ENCODE peak calls at places on chromosomes 3 and 15, in eight cellular contexts. G is fibroblast of lung, B is fibroblast of the aortic adventitia, C is lower lobe of right lung, V is A549, O is lower leg skin, D is psoas muscle, M is upper lobe of right lung. T is an unnamed sample.

GRCh38 chr15:62085740-62086139 is 19.0 kb downstream of the C2CD4A start:
- DNase-seq in G (no peak), B (no peak), C (no peak), V (no peak), O (no peak), D (no peak), M (no peak), T (no peak)

GRCh38 chr15:73344051-73344450 is 24.7 kb downstream of the HCN4 start:
- DNase-seq in G (peak), B (no peak), C (no peak), V (no peak), O (no peak), D (no peak), M (no peak), T (no peak)

GRCh38 chr15:83698294-83698693 is 44.4 kb downstream of the ADAMTSL3 start:
- DNase-seq in G (no peak), B (peak), C (no peak), V (peak), O (peak), D (peak), M (no peak), T (peak)

GRCh38 chr15:45402955-45403892 is 24.9 kb upstream of the GATM start:
- DNase-seq in G (peak), B (peak), C (peak), V (peak), O (no peak), D (peak), M (peak), T (peak)

GRCh38 chr15:40254452-40254851 is 15.6 kb downstream of the PAK6 start:
- DNase-seq in G (no peak), B (no peak), C (no peak), V (no peak), O (no peak), D (peak), M (no peak), T (no peak)

GRCh38 chr3:171867976-171868375 is 24.8 kb downstream of the TMEM212 start:
- DNase-seq in G (no peak), B (no peak), C (no peak), V (peak), O (no peak), D (no peak), M (no peak), T (no peak)

GRCh38 chr15:85550283-85550682 is 169.9 kb downstream of the AKAP13 start:
- DNase-seq in G (no peak), B (no peak), C (no peak), V (no peak), O (no peak), D (no peak), M (no peak), T (no peak)

GRCh38 chr3:159260049-159260662 is 458.3 kb downstream of the MFSD1 start:
- DNase-seq in G (peak), B (peak), C (no peak), V (peak), O (peak), D (no peak), M (no peak), T (peak)

GRCh38 chr15:88990185-88990679 is 77.1 kb upstream of the MFGE8 start:
- DNase-seq in G (no peak), B (no peak), C (no peak), V (peak), O (no peak), D (no peak), M (no peak), T (no peak)

GRCh38 chr3:28590216-28590615 is 241.6 kb upstream of the AZI2 start:
- DNase-seq in G (peak), B (peak), C (no peak), V (no peak), O (no peak), D (no peak), M (no peak), T (no peak)

GRCh38 chr15:51935466-51936118 is 36.0 kb downstream of the LEO1 start:
- DNase-seq in G (no peak), B (no peak), C (no peak), V (no peak), O (no peak), D (no peak), M (no peak), T (no peak)

GRCh38 chr3:10746001-10746400 is 70.0 kb upstream of the SLC6A11 start:
- DNase-seq in G (no peak), B (no peak), C (no peak), V (no peak), O (no peak), D (no peak), M (no peak), T (no peak)

GRCh38 chr15:68829068-68829467 is 8.4 kb upstream of the ANP32A start:
- DNase-seq in G (no peak), B (peak), C (no peak), V (peak), O (no peak), D (no peak), M (no peak), T (no peak)

GRCh38 chr3:9934235-9934621 is 594 bp downstream of the CRELD1 start:
- DNase-seq in G (no peak), B (peak), C (no peak), V (no peak), O (no peak), D (no peak), M (no peak), T (no peak)

GRCh38 chr3:159765860-159766294 is 222.8 kb upstream of the IL12A start:
- DNase-seq in G (no peak), B (no peak), C (no peak), V (no peak), O (no peak), D (no peak), M (no peak), T (no peak)

GRCh38 chr3:48065035-48065434 is 48.8 kb upstream of the MAP4 start:
- DNase-seq in G (peak), B (no peak), C (no peak), V (no peak), O (no peak), D (no peak), M (no peak), T (no peak)

GRCh38 chr3:196141866-196142673 is 60.2 kb upstream of the TFRC start:
- DNase-seq in G (no peak), B (no peak), C (peak), V (no peak), O (peak), D (no peak), M (peak), T (no peak)

GRCh38 chr3:136860541-136860940 is 1.5 kb upstream of the NCK1 start:
- DNase-seq in G (peak), B (peak), C (no peak), V (no peak), O (no peak), D (no peak), M (no peak), T (peak)

GRCh38 chr3:127184870-127185216 is 8.1 kb upstream of the PRR23E start:
- DNase-seq in G (no peak), B (no peak), C (no peak), V (no peak), O (no peak), D (no peak), M (peak), T (no peak)
- H3K4me3 ChIP-seq in G (no peak), B (no peak), C (no peak), V (no peak), O (no peak), D (no peak), M (no peak), T (no peak)

GRCh38 chr3:120597445-120598049 is 1.4 kb downstream of the NDUFB4 start:
- DNase-seq in G (no peak), B (no peak), C (no peak), V (no peak), O (no peak), D (no peak), M (no peak), T (no peak)
- TF ChIP-seq CTCF in G (no peak), B (no peak), C (no peak), V (no peak), O (no peak), D (no peak), M (no peak), T (no peak)

DNA sequence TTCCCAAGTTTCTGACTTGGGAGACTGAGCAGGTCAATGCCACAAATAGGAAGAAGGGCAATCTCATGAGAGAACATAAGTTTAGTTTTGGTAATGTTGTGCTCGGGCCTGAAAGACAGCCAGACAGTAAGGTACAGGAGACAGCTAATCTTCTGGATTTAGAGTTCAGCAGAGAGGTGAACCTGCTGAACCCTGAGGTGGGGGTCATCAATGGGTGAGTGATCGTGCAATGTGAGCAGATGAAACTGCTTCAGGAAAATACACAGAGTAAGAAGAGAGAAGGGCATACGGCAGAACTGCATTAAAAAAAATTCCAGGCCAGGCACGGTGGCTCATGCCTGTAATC is 23.3 kb downstream of the RUBCN start:
- DNase-seq in G (no peak), B (no peak), C (no peak), V (no peak), O (no peak), D (peak), M (no peak), T (no peak)
- H3K4me3 ChIP-seq in G (no peak), B (no peak), C (no peak), V (no peak), O (no peak), D (peak), M (no peak), T (no peak)

GRCh38 chr15:41971089-41971892 is 1.1 kb downstream of the EHD4 start:
- DNase-seq in G (peak), B (peak), C (peak), V (peak), O (no peak), D (peak), M (peak), T (peak)
- TF ChIP-seq CTCF in G (no peak), B (peak), C (no peak), V (no peak), O (no peak), D (no peak), M (no peak), T (no peak)

GRCh38 chr15:71334434-71334833 is 219.2 kb downstream of the THSD4 start:
- DNase-seq in G (no peak), B (no peak), C (no peak), V (no peak), O (no peak), D (no peak), M (no peak), T (no peak)

GRCh38 chr15:71334874-71335273 is 219.6 kb downstream of the THSD4 start:
- DNase-seq in G (peak), B (peak), C (no peak), V (no peak), O (no peak), D (no peak), M (no peak), T (no peak)

GRCh38 chr15:71332605-71333004 is 217.3 kb downstream of the THSD4 start:
- DNase-seq in G (peak), B (peak), C (no peak), V (no peak), O (no peak), D (no peak), M (no peak), T (peak)

GRCh38 chr15:71335591-71335990 is 220.3 kb downstream of the THSD4 start:
- DNase-seq in G (no peak), B (no peak), C (no peak), V (no peak), O (no peak), D (no peak), M (no peak), T (peak)

DNA sequence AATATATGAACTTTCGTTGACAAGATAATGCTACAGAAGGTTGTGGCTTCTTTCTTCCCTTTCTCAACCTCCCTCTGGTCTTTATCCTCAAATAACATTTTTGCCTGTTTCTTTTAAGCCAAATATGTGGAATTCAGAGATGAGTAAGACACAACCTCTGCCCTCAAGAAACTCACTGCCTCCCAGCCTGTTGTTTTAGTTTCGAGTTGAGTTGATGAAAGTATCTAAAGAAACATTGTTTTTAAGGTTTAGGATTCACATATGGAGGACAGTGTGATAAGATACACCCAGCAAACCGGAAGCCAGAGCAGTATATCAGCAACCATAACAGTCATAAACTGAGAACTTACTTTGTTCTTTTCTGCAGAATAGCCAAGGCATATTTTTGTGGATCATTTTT is 218.6 kb downstream of the THSD4 start:
- DNase-seq in G (peak), B (peak), C (no peak), V (no peak), O (no peak), D (no peak), M (no peak), T (peak)
- H3K4me3 ChIP-seq in G (no peak), B (no peak), C (no peak), V (no peak), O (no peak), D (no peak), M (no peak), T (no peak)

DNA sequence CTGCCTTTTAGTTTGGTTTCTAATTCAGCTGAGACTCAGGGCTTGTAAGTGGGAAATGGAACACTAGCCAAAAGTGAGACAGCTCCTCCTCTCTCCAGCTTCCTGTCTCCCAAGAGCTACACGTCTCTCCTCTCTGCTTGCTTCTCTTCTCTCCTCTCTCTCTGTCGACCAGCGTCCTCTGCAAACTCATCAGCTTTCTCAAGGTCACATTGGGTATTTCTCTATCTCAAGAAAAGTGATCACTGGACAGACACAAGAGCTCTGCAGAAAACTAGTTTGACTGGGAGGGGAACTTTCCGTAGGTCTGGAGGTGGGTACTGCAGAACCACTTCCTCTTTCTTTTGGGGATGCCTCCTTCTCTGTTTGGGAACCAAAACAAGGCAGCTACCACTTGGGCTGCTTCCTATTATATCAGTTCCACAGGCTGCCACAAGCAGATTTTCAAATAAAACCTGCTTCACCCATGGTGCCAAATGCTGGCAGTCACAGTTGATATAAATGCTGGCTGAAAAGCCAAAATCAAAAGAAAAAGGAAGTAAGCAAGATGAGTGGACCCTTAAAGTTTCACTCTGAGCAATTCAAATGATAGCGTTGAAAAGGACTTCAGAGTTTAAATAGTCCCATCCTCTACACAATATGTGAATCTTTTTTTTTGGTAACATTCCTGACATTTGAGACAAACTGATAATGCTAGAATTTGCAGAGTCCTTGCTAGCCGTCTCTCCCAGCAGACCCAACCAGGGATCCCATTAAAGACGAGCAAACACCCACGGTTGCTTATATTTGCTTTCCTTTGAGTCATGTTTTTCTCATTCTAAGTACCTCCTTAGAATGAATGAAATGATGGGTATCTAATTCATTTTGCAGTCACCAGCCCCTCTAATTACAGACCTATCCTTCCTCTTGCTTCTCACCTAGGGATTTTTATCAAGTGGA is 7.2 kb upstream of the DYNC1LI1 start:
- DNase-seq in G (no peak), B (peak), C (no peak), V (no peak), O (no peak), D (no peak), M (no peak), T (peak)
- TF ChIP-seq CTCF in G (no peak), B (no peak), C (no peak), V (no peak), O (no peak), D (no peak), M (no peak), T (no peak)

DNA sequence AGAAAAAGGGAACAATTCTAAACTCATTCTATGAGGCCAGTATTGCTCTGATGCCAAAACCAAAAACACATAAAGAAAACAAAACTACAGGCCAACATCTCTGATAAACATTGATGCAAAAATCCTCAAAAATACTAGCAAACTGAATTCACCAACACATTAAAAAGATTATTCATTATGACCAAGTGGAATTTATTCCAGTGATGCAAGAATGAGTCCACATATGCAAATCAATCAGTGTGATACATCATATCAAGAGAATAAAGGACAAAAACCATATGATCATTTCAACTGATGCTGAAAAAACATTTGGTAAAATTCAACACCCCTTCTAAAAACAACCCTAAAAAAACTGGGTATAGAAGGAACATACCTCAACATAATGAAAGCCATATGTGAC is 265.5 kb upstream of the DCBLD2 start:
- DNase-seq in G (peak), B (peak), C (no peak), V (no peak), O (no peak), D (no peak), M (no peak), T (peak)
- H3K4me3 ChIP-seq in G (no peak), B (no peak), C (no peak), V (no peak), O (no peak), D (no peak), M (no peak), T (no peak)